ENCODE peak calls at places on chromosomes 4 and X, in six cellular contexts. X is GM23248, V is fibroblast of lung, O is IMR-90, J is A549, P is HCT116. T is an unnamed sample.

GRCh38 chr4:183097251-183098079 is 1.6 kb upstream of the WWC2 start:
- DNase-seq in X (peak; percentile 53), V (peak; percentile 25), O (no peak), J (no peak), P (no peak), T (no peak)

GRCh38 chr4:41384992-41385391 is 128.3 kb downstream of the UCHL1 start:
- DNase-seq in X (no peak), V (no peak), O (no peak), J (no peak), P (no peak), T (no peak)

GRCh38 chr4:76535603-76536380 is 100.8 kb downstream of the SHROOM3 start:
- DNase-seq in X (peak; percentile 39), V (peak; percentile 61), O (peak; percentile 43), J (no peak), P (no peak), T (no peak)

GRCh38 chr4:145069361-145069760 is 28.6 kb downstream of the ANAPC10 start:
- DNase-seq in X (peak; percentile 66), V (peak; percentile 34), O (peak; percentile 71), J (no peak), P (peak; percentile 32), T (no peak)

GRCh38 chr4:7857238-7857701 is 82.4 kb downstream of the AFAP1 start:
- DNase-seq in X (peak; percentile 91), V (peak; percentile 92), O (peak; percentile 99), J (no peak), P (no peak), T (no peak)

GRCh38 chr4:5827108-5828004 is 65.5 kb downstream of the CRMP1 start:
- DNase-seq in X (peak; percentile 78), V (peak; percentile 28), O (peak; percentile 13), J (no peak), P (no peak), T (no peak)

GRCh38 chr4:54233697-54234496 is 4.8 kb downstream of the PDGFRA start:
- DNase-seq in X (peak; percentile 91), V (peak; percentile 90), O (peak; percentile 82), J (peak; percentile 72), P (peak; percentile 57), T (peak; percentile 71)

GRCh38 chrX:15206306-15206705 is 63.6 kb downstream of the ASB9 start:
- DNase-seq in X (no peak), V (no peak), O (no peak), J (no peak), P (no peak), T (no peak)

GRCh38 chr4:21593268-21594002 is 355.1 kb downstream of the KCNIP4 start:
- DNase-seq in X (peak; percentile 45), V (no peak), O (no peak), J (no peak), P (no peak), T (no peak)

GRCh38 chr4:178215309-178215708 is 773.1 kb upstream of the AGA start:
- DNase-seq in X (no peak), V (no peak), O (no peak), J (no peak), P (no peak), T (no peak)

GRCh38 chr4:147943159-147943638 is 211.3 kb downstream of the ARHGAP10 start:
- DNase-seq in X (no peak), V (no peak), O (no peak), J (no peak), P (no peak), T (no peak)
- H3K27ac ChIP-seq in X (no peak overlapping the region), V (no peak overlapping the region), O (no peak overlapping the region), J (no peak overlapping the region), P (no peak overlapping the region), T (no peak overlapping the region)

GRCh38 chrX:41240504-41240903 is 93.5 kb upstream of the DDX3X start:
- DNase-seq in X (no peak), V (no peak), O (no peak), J (no peak), P (no peak), T (no peak)

GRCh38 chrX:41238543-41238942 is 95.4 kb upstream of the DDX3X start:
- DNase-seq in X (peak; percentile 55), V (peak; percentile 23), O (peak; percentile 76), J (peak; percentile 14), P (no peak), T (no peak)

GRCh38 chrX:41233988-41234387 is 100.0 kb upstream of the DDX3X start:
- DNase-seq in X (no peak), V (no peak), O (no peak), J (no peak), P (no peak), T (no peak)

GRCh38 chrX:41234962-41235361 is 99.0 kb upstream of the DDX3X start:
- DNase-seq in X (no peak), V (no peak), O (no peak), J (no peak), P (no peak), T (no peak)

DNA sequence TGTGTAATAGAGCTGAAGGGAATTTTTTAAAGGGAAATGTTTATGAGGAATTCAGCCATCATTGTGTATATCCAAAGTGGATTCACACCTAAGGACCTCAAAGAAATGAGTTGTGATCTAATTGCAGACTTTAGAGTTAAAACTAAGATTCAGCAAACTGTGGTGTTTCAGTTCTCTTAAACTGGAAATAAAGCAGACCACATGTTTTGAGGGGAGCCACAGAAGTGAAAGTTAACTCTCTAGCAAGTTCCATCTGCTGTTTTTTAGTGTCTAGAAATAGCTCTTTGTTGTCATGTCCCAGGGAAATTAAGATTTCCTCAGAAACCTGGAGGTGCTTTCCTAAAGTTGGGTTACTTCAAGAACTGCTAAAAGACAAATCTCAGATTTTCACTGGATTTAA is 97.3 kb upstream of the DDX3X start:
- DNase-seq in X (no peak), V (no peak), O (no peak), J (no peak), P (no peak), T (peak; percentile 17)
- H3K4me2 ChIP-seq in X (no peak overlapping the region), V (no peak overlapping the region), O (no peak overlapping the region), J (no peak overlapping the region), P (no peak overlapping the region), T (no peak overlapping the region)

GRCh38 chr4:93810340-93810992 is 18.1 kb upstream of the ATOH1 start:
- DNase-seq in X (no peak), V (no peak), O (no peak), J (no peak), P (no peak), T (no peak)

GRCh38 chr4:93813092-93813491 is 15.5 kb upstream of the ATOH1 start:
- DNase-seq in X (no peak), V (no peak), O (no peak), J (no peak), P (no peak), T (no peak)

GRCh38 chr4:93814722-93815121 is 13.8 kb upstream of the ATOH1 start:
- DNase-seq in X (no peak), V (no peak), O (no peak), J (no peak), P (no peak), T (peak; percentile 11)

GRCh38 chr4:93814141-93814540 is 14.4 kb upstream of the ATOH1 start:
- DNase-seq in X (no peak), V (no peak), O (no peak), J (no peak), P (no peak), T (no peak)

DNA sequence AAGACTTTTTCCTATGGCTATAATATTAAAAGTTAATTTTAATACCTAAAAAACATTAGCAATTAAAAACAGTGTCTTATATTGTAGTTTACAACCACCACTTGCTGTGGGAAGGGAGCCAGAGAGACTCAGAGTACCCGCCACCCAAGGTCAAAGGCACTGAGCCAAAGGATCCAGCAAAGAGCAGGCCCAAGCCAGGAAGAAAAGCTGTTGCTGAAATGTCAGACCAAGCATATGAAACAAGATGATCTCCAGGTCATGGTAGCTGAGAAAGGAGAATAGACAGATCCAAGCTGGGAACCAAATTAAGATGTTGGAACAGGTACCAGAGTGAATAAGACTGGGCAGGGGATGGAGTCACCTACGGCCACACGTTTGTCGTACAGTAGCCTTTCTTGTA is 18.8 kb upstream of the ATOH1 start:
- DNase-seq in X (no peak), V (no peak), O (no peak), J (no peak), P (no peak), T (no peak)
- H3K27ac ChIP-seq in X (no peak overlapping the region), V (no peak overlapping the region), O (no peak overlapping the region), J (no peak overlapping the region), P (no peak overlapping the region), T (no peak overlapping the region)

GRCh38 chr4:80425701-80426100 is 90.2 kb downstream of the CFAP299 start:
- DNase-seq in X (no peak), V (no peak), O (no peak), J (no peak), P (no peak), T (no peak)
- H3K4me2 ChIP-seq in X (no peak overlapping the region), V (no peak overlapping the region), O (no peak overlapping the region), J (no peak overlapping the region), P (no peak overlapping the region), T (no peak overlapping the region)

GRCh38 chr4:48027653-48028052 is 11.1 kb downstream of the NIPAL1 start:
- DNase-seq in X (no peak), V (no peak), O (no peak), J (no peak), P (no peak), T (no peak)

GRCh38 chr4:48028654-48029053 is 12.1 kb downstream of the NIPAL1 start:
- DNase-seq in X (no peak), V (no peak), O (no peak), J (no peak), P (no peak), T (no peak)

GRCh38 chr4:48022192-48022799 is 5.7 kb downstream of the NIPAL1 start:
- DNase-seq in X (no peak), V (no peak), O (peak; percentile 6), J (no peak), P (no peak), T (no peak)

GRCh38 chr4:48024522-48024921 is 8.0 kb downstream of the NIPAL1 start:
- DNase-seq in X (no peak), V (no peak), O (no peak), J (no peak), P (no peak), T (no peak)

DNA sequence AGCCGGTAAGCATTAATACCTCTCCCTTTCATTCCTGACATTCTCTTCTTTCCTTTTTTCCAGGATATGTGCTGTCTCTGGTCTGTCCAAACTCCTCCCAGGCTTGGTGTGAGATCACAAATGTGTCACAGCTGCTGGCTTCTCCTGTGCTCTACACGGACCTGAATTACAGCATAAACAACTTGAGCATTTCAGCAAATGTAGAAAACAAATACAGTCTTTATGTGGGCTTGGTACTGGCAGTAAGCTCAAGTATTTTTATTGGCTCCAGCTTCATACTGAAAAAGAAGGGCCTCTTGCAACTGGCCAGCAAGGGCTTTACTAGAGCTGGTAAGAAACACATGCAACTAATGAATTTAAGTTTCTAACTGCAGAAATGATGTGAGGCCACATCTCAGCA is 8.4 kb downstream of the NIPAL1 start:
- DNase-seq in X (peak; percentile 49), V (peak; percentile 5), O (peak; percentile 33), J (no peak), P (no peak), T (no peak)
- H3K27ac ChIP-seq in X (no peak overlapping the region), V (no peak overlapping the region), O (no peak overlapping the region), J (no peak overlapping the region), P (no peak overlapping the region), T (no peak overlapping the region)